ENCODE peak calls at places on chromosome 3, in seven cellular contexts. F, H, M, R, E, N and Y are unnamed samples.

GRCh38 chr3:55143928-55144671 is 216.2 kb upstream of the LRTM1 start:
- DNase-seq in H (no peak), N (peak; percentile 91), R (peak; percentile 64), E (no peak), M (peak; percentile 94), F (no peak), Y (no peak)

GRCh38 chr3:149055575-149055974 is 30.8 kb downstream of the HLTF start:
- DNase-seq in E (no peak), N (no peak), M (no peak), R (no peak), F (no peak), H (no peak), Y (no peak)

GRCh38 chr3:186365202-186365974 is 3.4 kb upstream of the DGKG start:
- DNase-seq in E (no peak), H (peak; percentile 13), F (no peak), R (peak; percentile 27), M (no peak), N (peak; percentile 85), Y (no peak)

GRCh38 chr3:55402886-55403605 is 84.1 kb downstream of the WNT5A start:
- DNase-seq in H (no peak), E (no peak), R (no peak), M (no peak), N (peak; percentile 34), F (no peak), Y (no peak)

GRCh38 chr3:137304313-137305056 is 346.7 kb downstream of the IL20RB start:
- DNase-seq in E (no peak), H (no peak), R (no peak), M (no peak), N (no peak), F (peak; percentile 5), Y (no peak)

GRCh38 chr3:190581041-190581501 is 67.2 kb downstream of the IL1RAP start:
- DNase-seq in R (peak; percentile 82), F (no peak), M (peak; percentile 36), N (peak; percentile 62), E (no peak), H (no peak), Y (no peak)

GRCh38 chr3:4633078-4634004 is 140.2 kb downstream of the ITPR1 start:
- DNase-seq in N (peak; percentile 61), M (peak; percentile 66), E (no peak), F (peak; percentile 25), R (peak; percentile 80), H (peak; percentile 43), Y (no peak)

GRCh38 chr3:46061108-46061507 is 33.8 kb upstream of the XCR1 start:
- DNase-seq in N (no peak), R (peak; percentile 46), M (no peak), H (no peak), E (no peak), F (no peak), Y (no peak)

GRCh38 chr3:52022323-52023100 is 26.8 kb upstream of the RPL29 start:
- DNase-seq in E (no peak), M (no peak), H (no peak), N (no peak), R (no peak), F (peak; percentile 70), Y (no peak)

GRCh38 chr3:194139085-194139976 is 3.4 kb downstream of the HES1 start:
- DNase-seq in F (peak; percentile 66), H (peak; percentile 54), R (peak; percentile 81), M (peak; percentile 83), N (peak; percentile 87), E (peak; percentile 38), Y (no peak)

GRCh38 chr3:127406309-127407025 is 118.6 kb upstream of the PRR20G start:
- DNase-seq in E (no peak), H (peak; percentile 52), N (no peak), F (no peak), M (no peak), R (no peak), Y (peak; percentile 63)

GRCh38 chr3:115062412-115062956 is 84.6 kb downstream of the ZBTB20 start:
- DNase-seq in F (no peak), E (no peak), H (peak; percentile 14), M (peak; percentile 86), N (peak; percentile 82), R (peak; percentile 73), Y (no peak)

GRCh38 chr3:75396316-75396802 is 267.8 kb upstream of the FRG2C start:
- DNase-seq in F (no peak), E (no peak), R (no peak), N (no peak), H (no peak), M (no peak), Y (no peak)

GRCh38 chr3:187064210-187065115 is 74.8 kb downstream of the RPL39L start:
- DNase-seq in H (peak; percentile 32), R (peak; percentile 44), M (peak; percentile 76), N (no peak), F (no peak), E (no peak), Y (no peak)

GRCh38 chr3:60703956-60704736 is 547.1 kb downstream of the FHIT start:
- DNase-seq in F (no peak), N (peak; percentile 69), E (no peak), M (peak; percentile 47), H (no peak), R (peak; percentile 14), Y (no peak)

GRCh38 chr3:16402451-16402850 is 111.0 kb downstream of the RFTN1 start:
- DNase-seq in F (no peak), H (peak; percentile 8), R (peak; percentile 76), M (peak; percentile 60), E (no peak), N (peak; percentile 43), Y (no peak)

GRCh38 chr3:86830566-86830965 is 160.4 kb downstream of the VGLL3 start:
- DNase-seq in N (peak; percentile 84), M (peak; percentile 87), R (peak; percentile 65), E (no peak), H (no peak), F (no peak), Y (no peak)

GRCh38 chr3:79125313-79125984 is 642.3 kb downstream of the ROBO1 start:
- DNase-seq in F (peak; percentile 1), M (no peak), N (no peak), E (no peak), H (no peak), R (no peak), Y (no peak)

GRCh38 chr3:124263168-124263567 is 271.2 kb upstream of the ROPN1 start:
- DNase-seq in M (peak; percentile 94), N (peak; percentile 95), R (peak; percentile 94), F (no peak), E (no peak), H (peak; percentile 48), Y (no peak)

DNA sequence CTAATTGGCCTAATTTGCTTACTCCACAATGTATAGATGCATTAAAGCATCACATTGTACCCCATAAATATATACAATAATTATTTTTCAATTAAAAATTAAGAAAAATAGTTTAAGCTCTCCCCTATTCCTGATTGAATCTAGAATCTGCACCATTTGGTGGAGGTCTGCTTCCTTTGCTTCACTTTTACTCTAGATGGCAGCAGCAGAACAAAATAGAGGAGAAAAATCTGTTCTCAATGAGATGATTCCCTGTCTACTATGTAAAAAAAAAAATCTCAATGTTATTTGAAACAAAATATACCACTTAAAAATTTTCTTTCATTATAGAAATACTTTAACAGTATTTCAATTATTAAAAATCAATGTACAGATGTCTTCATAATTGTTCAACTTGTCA is 109.6 kb upstream of the FXR1 start:
- DNase-seq in M (peak; percentile 21), N (peak; percentile 4), R (peak; percentile 55), H (peak; percentile 20), E (no peak), F (no peak), Y (no peak)
- TF ChIP-seq CTCF in M (peak; percentile 68), N (peak; percentile 37), R (peak; percentile 75), H (peak; percentile 45), E (peak; percentile 37), F (peak; percentile 58), Y (peak; percentile 80)

GRCh38 chr3:27253391-27253790 is 115.8 kb downstream of the NEK10 start:
- DNase-seq in R (no peak), M (no peak), N (no peak), F (no peak), H (no peak), E (no peak), Y (no peak)

GRCh38 chr3:27254896-27255295 is 114.3 kb downstream of the NEK10 start:
- DNase-seq in M (no peak), E (no peak), N (no peak), R (no peak), H (no peak), F (no peak), Y (no peak)

GRCh38 chr3:27252646-27253045 is 116.5 kb downstream of the NEK10 start:
- DNase-seq in N (peak; percentile 8), R (no peak), M (peak; percentile 5), H (no peak), E (no peak), F (no peak), Y (no peak)

DNA sequence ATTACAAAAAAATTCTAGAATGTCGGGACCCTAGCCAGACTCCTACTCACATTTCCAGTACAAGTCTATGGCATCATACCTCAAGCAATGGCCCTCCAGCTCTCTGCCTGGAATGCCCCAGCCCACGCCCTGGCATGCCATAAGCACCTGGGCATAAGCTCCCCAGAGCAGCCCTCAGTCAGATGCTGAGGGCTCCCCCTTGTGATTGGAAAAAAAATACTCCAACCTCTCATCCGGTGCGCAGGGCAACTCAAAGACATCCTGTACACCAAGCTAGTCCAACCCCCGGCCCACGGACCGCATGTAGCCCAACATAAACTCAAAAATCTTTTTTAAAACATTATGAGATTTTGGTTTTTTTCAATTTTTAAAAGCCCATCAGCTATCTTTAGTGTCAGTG is 115.4 kb downstream of the NEK10 start:
- DNase-seq in E (peak; percentile 18), M (peak; percentile 52), F (peak; percentile 19), R (peak; percentile 49), H (peak; percentile 38), N (peak; percentile 13), Y (no peak)
- TF ChIP-seq CTCF in E (no peak), M (peak; percentile 68), F (peak; percentile 35), R (peak; percentile 51), H (peak; percentile 23), N (peak; percentile 36), Y (peak; percentile 57)

GRCh38 chr3:23183731-23184130 is 19.4 kb upstream of the UBE2E2 start:
- DNase-seq in H (peak; percentile 47), F (peak; percentile 27), M (peak; percentile 51), N (peak; percentile 39), E (no peak), R (peak; percentile 69), Y (no peak)
- TF ChIP-seq CTCF in H (peak; percentile 44), F (peak; percentile 44), M (peak; percentile 74), N (peak; percentile 56), E (no peak), R (peak; percentile 60), Y (peak; percentile 65)

GRCh38 chr3:184531580-184532290 is 29.9 kb upstream of the EPHB3 start:
- DNase-seq in R (no peak), M (no peak), H (no peak), N (no peak), E (no peak), F (no peak), Y (no peak)

GRCh38 chr3:184525337-184526157 is 36.0 kb upstream of the EPHB3 start:
- DNase-seq in N (no peak), F (peak; percentile 61), H (no peak), R (no peak), M (no peak), E (no peak), Y (no peak)

GRCh38 chr3:184523825-184524615 is 37.6 kb upstream of the EPHB3 start:
- DNase-seq in N (peak; percentile 67), E (no peak), F (no peak), H (peak; percentile 67), M (peak; percentile 64), R (peak; percentile 64), Y (no peak)

GRCh38 chr3:184524981-184525336 is 36.6 kb upstream of the EPHB3 start:
- DNase-seq in N (no peak), M (no peak), H (no peak), E (no peak), F (no peak), R (no peak), Y (no peak)

GRCh38 chr3:184526158-184526483 is 35.5 kb upstream of the EPHB3 start:
- DNase-seq in E (no peak), H (no peak), R (peak; percentile 10), N (no peak), F (no peak), M (no peak), Y (no peak)
- TF ChIP-seq CTCF in E (no peak), H (no peak), R (peak; percentile 9), N (no peak), F (peak; percentile 9), M (no peak), Y (peak; percentile 59)